ENCODE peak calls at places on chromosomes 3 and 15, in four cellular contexts. J is NCI-H1105 treated with DMSO at 0.1 percent for 48 hours, N is HTR-8/SVneo, F is HFFc6. T is an unnamed sample.

GRCh38 chr15:65401607-65402240 is 21.0 kb downstream of the IGDCC4 start:
- DNase-seq in F (no peak), N (no peak), J (no peak), T (no peak)

GRCh38 chr3:129021140-129021551 is 20.0 kb downstream of the EFCC1 start:
- DNase-seq in J (no peak), F (peak; percentile 21), N (no peak), T (peak; percentile 64)

GRCh38 chr3:51381333-51381705 is 3.8 kb upstream of the MANF start:
- DNase-seq in J (no peak), F (no peak), N (no peak), T (no peak)

GRCh38 chr3:188106898-188107684 is 46.9 kb upstream of the LPP start:
- DNase-seq in J (no peak), F (no peak), N (no peak), T (no peak)

GRCh38 chr15:34122771-34123183 is 20.9 kb downstream of the PGBD4 start:
- DNase-seq in N (peak; percentile 59), F (peak; percentile 97), J (no peak), T (peak; percentile 76)

GRCh38 chr3:16480861-16481569 is 32.5 kb downstream of the RFTN1 start:
- DNase-seq in F (peak; percentile 67), J (no peak), N (peak; percentile 20), T (no peak)

GRCh38 chr3:190886945-190887344 is 24.5 kb upstream of the GMNC start:
- DNase-seq in J (no peak), N (no peak), F (no peak), T (no peak)

GRCh38 chr3:111989061-111989678 is 9.6 kb upstream of the TAGLN3 start:
- DNase-seq in F (peak; percentile 73), N (peak; percentile 40), J (peak; percentile 75), T (peak; percentile 37)

GRCh38 chr3:23778451-23778850 is 27.3 kb upstream of the UBE2E1 start:
- DNase-seq in J (no peak), F (no peak), N (no peak), T (no peak)

GRCh38 chr15:25804451-25804850 is 58.7 kb downstream of the ATP10A start:
- DNase-seq in F (no peak), J (no peak), N (no peak), T (no peak)

GRCh38 chr15:77023576-77024272 is 28.8 kb downstream of the PSTPIP1 start:
- DNase-seq in J (no peak), N (no peak), F (no peak), T (no peak)

GRCh38 chr3:142850395-142851023 is 38.4 kb downstream of the PCOLCE2 start:
- DNase-seq in J (no peak), F (peak; percentile 82), N (peak; percentile 51), T (peak; percentile 44)

GRCh38 chr15:28995721-28996120 is 109.9 kb downstream of the APBA2 start:
- DNase-seq in J (no peak), F (no peak), N (no peak), T (no peak)

GRCh38 chr3:99614768-99615167 is 23.6 kb upstream of the COL8A1 start:
- DNase-seq in N (no peak), J (no peak), F (no peak), T (no peak)

GRCh38 chr15:93451265-93451664 is 362.3 kb upstream of the RGMA start:
- DNase-seq in J (peak; percentile 13), F (no peak), N (no peak), T (no peak)

GRCh38 chr3:27392950-27393679 is 23.9 kb upstream of the NEK10 start:
- DNase-seq in F (no peak), N (no peak), J (no peak), T (no peak)

GRCh38 chr15:25543156-25543555 is 104.3 kb upstream of the UBE3A start:
- DNase-seq in J (peak; percentile 66), F (peak; percentile 49), N (no peak), T (peak; percentile 33)

GRCh38 chr3:4834403-4834866 is 144.8 kb upstream of the BHLHE40 start:
- DNase-seq in J (no peak), N (no peak), F (no peak), T (no peak)

GRCh38 chr3:58720526-58720925 is 54.0 kb upstream of the FAM3D start:
- DNase-seq in J (no peak), N (no peak), F (no peak), T (no peak)

GRCh38 chr15:72919936-72920455 is 132.3 kb upstream of the NEO1 start:
- DNase-seq in J (no peak), F (no peak), N (no peak), T (no peak)

GRCh38 chr3:185813691-185814215 is 11.1 kb downstream of the IGF2BP2 start:
- DNase-seq in F (peak; percentile 77), J (no peak), N (no peak), T (peak; percentile 50)

GRCh38 chr15:78000089-78000926 is 77.2 kb downstream of the TBC1D2B start:
- DNase-seq in F (peak; percentile 22), N (peak; percentile 26), J (no peak), T (peak; percentile 48)

GRCh38 chr15:40088929-40089755 is 19.5 kb downstream of the BMF start:
- DNase-seq in J (no peak), F (no peak), N (no peak), T (no peak)

GRCh38 chr3:117706037-117706436 is 996.5 kb downstream of the TUSC7 start:
- DNase-seq in F (peak; percentile 93), J (no peak), N (no peak), T (peak; percentile 61)

GRCh38 chr3:139286241-139286640 is 57.6 kb upstream of the MRPS22 start:
- DNase-seq in F (no peak), N (no peak), J (no peak), T (no peak)

GRCh38 chr15:81955709-81956108 is 90.1 kb downstream of the MEX3B start:
- DNase-seq in F (peak; percentile 69), N (no peak), J (no peak), T (no peak)

GRCh38 chr15:84832446-84833040 is 15.4 kb downstream of the ALPK3 start:
- DNase-seq in F (no peak), N (no peak), J (no peak), T (no peak)

GRCh38 chr3:197333901-197334639 is 35.7 kb upstream of the DLG1 start:
- DNase-seq in F (no peak), N (no peak), J (no peak), T (no peak)

GRCh38 chr3:14357463-14357862 is 44.9 kb upstream of the SLC6A6 start:
- DNase-seq in N (no peak), F (no peak), J (no peak), T (no peak)

GRCh38 chr3:100207886-100208285 is 52.9 kb upstream of the TBC1D23 start:
- DNase-seq in F (no peak), N (no peak), J (no peak), T (no peak)

T was measured in AG08396.